ENCODE peak calls at places on chromosome 2, in eight cellular contexts. Z is NCI-H1048; P is stimulated activated CD4-positive, alpha-beta T cell treated with anti-CD3 and anti-CD28 coated beads, Interleukin-12 subunit alpha, Interleukin-12 subunit beta, amount 100 ng/mL, for 24 hours; L is foreskin fibroblast; H is NT2/D1; U is stimulated activated CD8-positive, alpha-beta memory T cell treated with anti-CD3 and anti-CD28 coated beads, Interleukin-15, amount 100 ng/mL, for 48 hours; J is effector CD4-positive, alpha-beta T cell; T is iris pigment epithelial cell. D is an unnamed sample.
A peak's percentile ranks its signal among the peaks of the same experiment; 100 is the strongest.

GRCh38 chr2:212732860-212733259 is 194.3 kb upstream of the ERBB4 start:
- DNase-seq in Z (no peak), P (no peak), L (no peak), H (no peak), U (no peak), J (no peak), T (no peak), D (no peak)

GRCh38 chr2:154386186-154386585 is 312.3 kb upstream of the KCNJ3 start:
- DNase-seq in Z (no peak), P (no peak), L (no peak), H (no peak), U (no peak), J (no peak), T (no peak), D (no peak)

GRCh38 chr2:45343618-45344017 is 267.4 kb downstream of the SRBD1 start:
- DNase-seq in Z (no peak), P (no peak), L (peak; percentile 57), H (no peak), U (no peak), J (no peak), T (peak; percentile 23), D (no peak)

GRCh38 chr2:46800218-46800617 is 115.4 kb downstream of the MCFD2 start:
- DNase-seq in Z (no peak), P (no peak), L (no peak), H (no peak), U (no peak), J (no peak), T (peak; percentile 10), D (no peak)

GRCh38 chr2:219644801-219645480 is 17.5 kb downstream of the SLC4A3 start:
- DNase-seq in Z (no peak), P (no peak), L (no peak), H (no peak), U (no peak), J (no peak), T (no peak), D (no peak)

GRCh38 chr2:200845669-200846325 is 18.7 kb downstream of the CLK1 start:
- DNase-seq in Z (no peak), P (no peak), L (no peak), H (no peak), U (no peak), J (no peak), T (no peak), D (no peak)

GRCh38 chr2:201004370-201004769 is 40.9 kb upstream of the ORC2 start:
- DNase-seq in Z (no peak), P (no peak), L (no peak), H (no peak), U (no peak), J (no peak), T (no peak), D (no peak)

GRCh38 chr2:226185613-226186211 is 613.9 kb downstream of the IRS1 start:
- DNase-seq in Z (peak; percentile 71), P (no peak), L (peak; percentile 90), H (no peak), U (no peak), J (no peak), T (peak; percentile 96), D (no peak)

GRCh38 chr2:240559271-240559670 is 886 bp upstream of the DUSP28 start:
- DNase-seq in Z (no peak), P (no peak), L (no peak), H (no peak), U (no peak), J (no peak), T (no peak), D (no peak)

GRCh38 chr2:68190991-68191731 is 33.5 kb downstream of the PNO1 start:
- DNase-seq in Z (no peak), P (no peak), L (peak; percentile 77), H (no peak), U (no peak), J (no peak), T (peak; percentile 90), D (no peak)

GRCh38 chr2:44320832-44321231 is 40.5 kb downstream of the PREPL start:
- DNase-seq in Z (no peak), P (no peak), L (no peak), H (no peak), U (no peak), J (no peak), T (no peak), D (no peak)

GRCh38 chr2:105803337-105803736 is 58.6 kb downstream of the NCK2 start:
- DNase-seq in Z (no peak), P (no peak), L (no peak), H (no peak), U (no peak), J (no peak), T (no peak), D (no peak)

GRCh38 chr2:236040600-236041328 is 127.4 kb downstream of the GBX2 start:
- DNase-seq in Z (no peak), P (no peak), L (no peak), H (no peak), U (no peak), J (no peak), T (no peak), D (no peak)

GRCh38 chr2:118046628-118047210 is 32.8 kb upstream of the CCDC93 start:
- DNase-seq in Z (no peak), P (no peak), L (no peak), H (peak; percentile 20), U (no peak), J (no peak), T (peak; percentile 54), D (no peak)

GRCh38 chr2:240629419-240629967 is 4.2 kb downstream of the GPR35 start:
- DNase-seq in Z (no peak), P (no peak), L (no peak), H (no peak), U (no peak), J (no peak), T (no peak), D (no peak)

GRCh38 chr2:27977623-27978312 is 87.2 kb downstream of the BABAM2 start:
- DNase-seq in Z (no peak), P (no peak), L (peak; percentile 94), H (no peak), U (no peak), J (no peak), T (peak; percentile 98), D (no peak)

GRCh38 chr2:53455094-53455493 is 312.5 kb upstream of the CHAC2 start:
- DNase-seq in Z (no peak), P (no peak), L (no peak), H (no peak), U (no peak), J (no peak), T (no peak), D (no peak)